ENCODE peak calls at places on chromosomes 2 and 18, in six cellular contexts. One of them, this sample, is unnamed.

GRCh38 chr2:152247337-152247695 is 71.8 kb upstream of the STAM2 start:
- DNase-seq in thoracic aorta: no peak
- DNase-seq in omental fat pad: no peak
- DNase-seq in IMR-90: peak
- DNase-seq in GM12865: no peak
- DNase-seq in H9: no peak
- DNase-seq in this sample: no peak

GRCh38 chr2:191301971-191302370 is 56.8 kb downstream of the MYO1B start:
- DNase-seq in omental fat pad: no peak
- DNase-seq in thoracic aorta: no peak
- DNase-seq in GM12865: no peak
- DNase-seq in IMR-90: no peak
- DNase-seq in H9: no peak
- DNase-seq in this sample: no peak

GRCh38 chr2:73293534-73294171 is at the start of gene EGR4:
- DNase-seq in GM12865: peak
- DNase-seq in H9: peak
- DNase-seq in IMR-90: peak
- DNase-seq in thoracic aorta: no peak
- DNase-seq in omental fat pad: no peak
- DNase-seq in this sample: no peak

GRCh38 chr18:76741346-76741745 is 81.0 kb upstream of the ZNF236 start:
- DNase-seq in thoracic aorta: no peak
- DNase-seq in IMR-90: no peak
- DNase-seq in GM12865: no peak
- DNase-seq in H9: no peak
- DNase-seq in omental fat pad: no peak
- DNase-seq in this sample: no peak

GRCh38 chr2:241762933-241763369 is 13.7 kb upstream of the GAL3ST2 start:
- DNase-seq in IMR-90: no peak
- DNase-seq in GM12865: peak
- DNase-seq in H9: peak
- DNase-seq in omental fat pad: no peak
- DNase-seq in thoracic aorta: no peak
- DNase-seq in this sample: no peak

GRCh38 chr2:16630463-16630862 is 35.2 kb downstream of the CYRIA start:
- DNase-seq in omental fat pad: no peak
- DNase-seq in IMR-90: no peak
- DNase-seq in GM12865: peak
- DNase-seq in H9: no peak
- DNase-seq in thoracic aorta: no peak
- DNase-seq in this sample: no peak

GRCh38 chr2:114610677-114611076 is 168.2 kb downstream of the DPP10 start:
- DNase-seq in thoracic aorta: no peak
- DNase-seq in H9: no peak
- DNase-seq in IMR-90: no peak
- DNase-seq in omental fat pad: no peak
- DNase-seq in GM12865: no peak
- DNase-seq in this sample: no peak

GRCh38 chr18:49588971-49589370 is 27.1 kb downstream of the LIPG start:
- DNase-seq in GM12865: no peak
- DNase-seq in H9: no peak
- DNase-seq in IMR-90: no peak
- DNase-seq in omental fat pad: no peak
- DNase-seq in thoracic aorta: no peak
- DNase-seq in this sample: no peak

GRCh38 chr2:207836526-207837133 is 66.9 kb upstream of the FZD5 start:
- DNase-seq in thoracic aorta: no peak
- DNase-seq in omental fat pad: no peak
- DNase-seq in GM12865: no peak
- DNase-seq in IMR-90: no peak
- DNase-seq in H9: no peak
- DNase-seq in this sample: no peak

GRCh38 chr18:28113271-28114023 is 63.5 kb downstream of the CDH2 start:
- DNase-seq in thoracic aorta: no peak
- DNase-seq in IMR-90: peak
- DNase-seq in H9: no peak
- DNase-seq in omental fat pad: no peak
- DNase-seq in GM12865: no peak
- DNase-seq in this sample: no peak

GRCh38 chr2:37614061-37614802 is 57.2 kb downstream of the CDC42EP3 start:
- DNase-seq in thoracic aorta: no peak
- DNase-seq in IMR-90: peak
- DNase-seq in GM12865: no peak
- DNase-seq in H9: no peak
- DNase-seq in omental fat pad: no peak
- DNase-seq in this sample: peak

GRCh38 chr2:203873921-203874631 is 6.5 kb downstream of the CTLA4 start:
- DNase-seq in GM12865: no peak
- DNase-seq in thoracic aorta: no peak
- DNase-seq in omental fat pad: no peak
- DNase-seq in IMR-90: no peak
- DNase-seq in H9: no peak
- DNase-seq in this sample: no peak

GRCh38 chr2:50490991-50491390 is 540.9 kb downstream of the NRXN1 start:
- DNase-seq in omental fat pad: no peak
- DNase-seq in GM12865: peak
- DNase-seq in IMR-90: no peak
- DNase-seq in H9: no peak
- DNase-seq in thoracic aorta: no peak
- DNase-seq in this sample: no peak

GRCh38 chr2:195674491-195675226 is 17.6 kb downstream of the SLC39A10 start:
- DNase-seq in H9: no peak
- DNase-seq in thoracic aorta: no peak
- DNase-seq in omental fat pad: no peak
- DNase-seq in IMR-90: peak
- DNase-seq in GM12865: no peak
- DNase-seq in this sample: peak

GRCh38 chr2:117571590-117572349 is 242.7 kb upstream of the DDX18 start:
- DNase-seq in omental fat pad: no peak
- DNase-seq in IMR-90: no peak
- DNase-seq in thoracic aorta: no peak
- DNase-seq in H9: no peak
- DNase-seq in GM12865: no peak
- DNase-seq in this sample: no peak

GRCh38 chr2:235141411-235142128 is 189.8 kb downstream of the SH3BP4 start:
- DNase-seq in omental fat pad: no peak
- DNase-seq in GM12865: no peak
- DNase-seq in thoracic aorta: no peak
- DNase-seq in IMR-90: no peak
- DNase-seq in H9: no peak
- DNase-seq in this sample: no peak

GRCh38 chr2:224146356-224147160 is 107.5 kb upstream of the SERPINE2 start:
- DNase-seq in GM12865: no peak
- DNase-seq in IMR-90: no peak
- DNase-seq in omental fat pad: no peak
- DNase-seq in thoracic aorta: no peak
- DNase-seq in H9: no peak
- DNase-seq in this sample: no peak

GRCh38 chr18:10374615-10375295 is 79.7 kb upstream of the APCDD1 start:
- DNase-seq in thoracic aorta: no peak
- DNase-seq in H9: peak
- DNase-seq in GM12865: no peak
- DNase-seq in IMR-90: no peak
- DNase-seq in omental fat pad: no peak
- DNase-seq in this sample: no peak

GRCh38 chr2:208033701-208034502 is 8.6 kb upstream of the PLEKHM3 start:
- DNase-seq in IMR-90: peak
- DNase-seq in H9: peak
- DNase-seq in omental fat pad: no peak
- DNase-seq in GM12865: peak
- DNase-seq in thoracic aorta: no peak
- DNase-seq in this sample: no peak

GRCh38 chr2:20916604-20917286 is 93.8 kb upstream of the LDAH start:
- DNase-seq in thoracic aorta: no peak
- DNase-seq in GM12865: no peak
- DNase-seq in omental fat pad: no peak
- DNase-seq in IMR-90: peak
- DNase-seq in H9: peak
- DNase-seq in this sample: no peak

GRCh38 chr2:197145471-197146056 is 165.0 kb downstream of the ANKRD44 start:
- DNase-seq in H9: no peak
- DNase-seq in IMR-90: no peak
- DNase-seq in thoracic aorta: no peak
- DNase-seq in GM12865: peak
- DNase-seq in omental fat pad: no peak
- DNase-seq in this sample: no peak

GRCh38 chr18:11149441-11150270 is at the start of gene PIEZO2:
- DNase-seq in thoracic aorta: no peak
- DNase-seq in omental fat pad: no peak
- DNase-seq in GM12865: peak
- DNase-seq in H9: peak
- DNase-seq in IMR-90: peak
- DNase-seq in this sample: no peak

GRCh38 chr2:232525796-232526195 is at the start of gene CHRND:
- DNase-seq in GM12865: no peak
- DNase-seq in thoracic aorta: no peak
- DNase-seq in omental fat pad: no peak
- DNase-seq in IMR-90: no peak
- DNase-seq in H9: no peak
- DNase-seq in this sample: no peak

GRCh38 chr2:154623819-154624218 is 74.7 kb upstream of the KCNJ3 start:
- DNase-seq in IMR-90: peak
- DNase-seq in H9: peak
- DNase-seq in omental fat pad: no peak
- DNase-seq in thoracic aorta: no peak
- DNase-seq in GM12865: peak
- DNase-seq in this sample: no peak

GRCh38 chr18:59712311-59712710 is 15.1 kb upstream of the CCBE1 start:
- DNase-seq in GM12865: no peak
- DNase-seq in thoracic aorta: no peak
- DNase-seq in H9: no peak
- DNase-seq in omental fat pad: no peak
- DNase-seq in IMR-90: no peak
- DNase-seq in this sample: no peak

GRCh38 chr2:10883066-10883465 is 28.7 kb upstream of the KCNF1 start:
- DNase-seq in omental fat pad: no peak
- DNase-seq in IMR-90: no peak
- DNase-seq in H9: no peak
- DNase-seq in thoracic aorta: no peak
- DNase-seq in GM12865: no peak
- DNase-seq in this sample: no peak

GRCh38 chr2:64751286-64752260 is 97.9 kb upstream of the SERTAD2 start:
- DNase-seq in GM12865: no peak
- DNase-seq in omental fat pad: peak
- DNase-seq in IMR-90: peak
- DNase-seq in thoracic aorta: peak
- DNase-seq in H9: no peak
- DNase-seq in this sample: peak
- TF ChIP-seq CTCF in GM12865: peak
- TF ChIP-seq CTCF in omental fat pad: no peak
- TF ChIP-seq CTCF in IMR-90: peak
- TF ChIP-seq CTCF in thoracic aorta: peak
- TF ChIP-seq CTCF in H9: peak
- TF ChIP-seq CTCF in this sample: peak

GRCh38 chr2:46296840-46297545 is at the start of gene EPAS1:
- DNase-seq in omental fat pad: peak
- DNase-seq in H9: peak
- DNase-seq in thoracic aorta: peak
- DNase-seq in GM12865: peak
- DNase-seq in IMR-90: peak
- DNase-seq in this sample: peak
- TF ChIP-seq CTCF in omental fat pad: no peak
- TF ChIP-seq CTCF in H9: no peak
- TF ChIP-seq CTCF in thoracic aorta: no peak
- TF ChIP-seq CTCF in GM12865: no peak
- TF ChIP-seq CTCF in IMR-90: no peak
- TF ChIP-seq CTCF in this sample: no peak

DNA sequence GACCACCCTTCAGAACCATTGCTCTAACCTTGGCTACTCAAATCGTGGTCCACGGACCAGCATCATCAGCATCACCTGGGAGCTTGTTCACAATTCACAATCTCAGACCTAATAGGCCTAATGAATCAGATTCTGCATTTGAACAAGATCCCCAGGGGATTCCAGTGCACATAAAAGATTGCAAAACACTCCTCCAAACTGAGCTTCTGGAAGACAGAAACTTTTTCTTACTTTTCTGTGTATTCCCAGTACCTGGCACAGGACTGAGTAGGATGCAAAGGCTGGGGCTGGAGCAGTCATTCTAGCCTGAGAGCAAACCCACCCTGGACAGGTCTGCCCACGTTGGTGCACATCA is 115.1 kb upstream of the COPS8 start:
- DNase-seq in GM12865: no peak
- DNase-seq in thoracic aorta: no peak
- DNase-seq in IMR-90: no peak
- DNase-seq in omental fat pad: no peak
- DNase-seq in H9: no peak
- DNase-seq in this sample: no peak
- TF ChIP-seq CTCF in GM12865: no peak
- TF ChIP-seq CTCF in thoracic aorta: no peak
- TF ChIP-seq CTCF in IMR-90: no peak
- TF ChIP-seq CTCF in omental fat pad: no peak
- TF ChIP-seq CTCF in H9: no peak
- TF ChIP-seq CTCF in this sample: no peak

GRCh38 chr2:128465246-128466170 is 146.8 kb upstream of the HS6ST1 start:
- DNase-seq in thoracic aorta: no peak
- DNase-seq in omental fat pad: no peak
- DNase-seq in GM12865: no peak
- DNase-seq in H9: peak
- DNase-seq in IMR-90: no peak
- DNase-seq in this sample: no peak

GRCh38 chr2:128466377-128467175 is 147.9 kb upstream of the HS6ST1 start:
- DNase-seq in H9: peak
- DNase-seq in thoracic aorta: peak
- DNase-seq in GM12865: no peak
- DNase-seq in IMR-90: no peak
- DNase-seq in omental fat pad: no peak
- DNase-seq in this sample: no peak

GRCh38 chr2:128468186-128468585 is 149.5 kb upstream of the HS6ST1 start:
- DNase-seq in thoracic aorta: no peak
- DNase-seq in omental fat pad: no peak
- DNase-seq in IMR-90: no peak
- DNase-seq in H9: no peak
- DNase-seq in GM12865: no peak
- DNase-seq in this sample: no peak

GRCh38 chr2:128469203-128469602 is 150.5 kb upstream of the HS6ST1 start:
- DNase-seq in omental fat pad: no peak
- DNase-seq in H9: peak
- DNase-seq in GM12865: no peak
- DNase-seq in IMR-90: no peak
- DNase-seq in thoracic aorta: no peak
- DNase-seq in this sample: no peak

DNA sequence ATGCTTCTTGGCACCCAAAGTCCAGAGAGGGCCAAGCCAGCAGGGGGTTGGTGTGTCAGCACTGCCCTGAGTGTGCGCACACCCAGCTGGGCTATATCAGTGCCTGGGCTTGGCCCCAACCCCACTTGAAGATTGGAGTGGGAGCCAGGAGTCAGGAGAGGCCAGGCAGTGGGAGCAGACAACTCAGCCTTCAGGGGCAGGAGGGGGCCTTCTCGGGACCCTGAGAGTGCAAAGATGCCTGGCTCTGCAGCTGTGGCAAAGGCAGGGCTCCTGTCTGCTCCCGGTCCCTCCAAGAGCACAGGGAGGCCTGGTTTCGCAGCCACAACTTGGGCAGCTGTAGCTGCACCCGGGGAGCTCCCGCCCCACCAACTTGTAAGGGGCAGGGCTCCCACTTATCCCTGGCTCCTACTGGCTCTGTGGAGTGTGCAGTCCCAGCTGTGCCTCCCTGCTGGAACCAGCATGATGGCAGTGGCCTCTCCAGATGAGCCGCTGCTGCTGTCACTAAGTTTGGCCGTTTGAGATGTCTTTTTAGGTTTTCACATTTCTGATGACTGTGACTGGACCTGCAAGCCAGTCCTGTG is 148.7 kb upstream of the HS6ST1 start:
- DNase-seq in GM12865: no peak
- DNase-seq in IMR-90: no peak
- DNase-seq in H9: peak
- DNase-seq in thoracic aorta: no peak
- DNase-seq in omental fat pad: no peak
- DNase-seq in this sample: no peak
- TF ChIP-seq CTCF in GM12865: no peak
- TF ChIP-seq CTCF in IMR-90: no peak
- TF ChIP-seq CTCF in H9: no peak
- TF ChIP-seq CTCF in thoracic aorta: no peak
- TF ChIP-seq CTCF in omental fat pad: no peak
- TF ChIP-seq CTCF in this sample: no peak